ENCODE peak calls at places on chromosomes 1 and 21, in eight cellular contexts. One of them, this sample, is unnamed.

GRCh38 chr1:116934586-116935207 is 25.0 kb downstream of the PTGFRN start:
- DNase-seq in nephron progenitor cell: no peak
- DNase-seq in transverse colon: no peak
- DNase-seq in fibroblast of lung: no peak
- DNase-seq in IMR-90: no peak
- DNase-seq in GM12865: peak
- DNase-seq in choroid plexus epithelial cell: no peak
- DNase-seq in HL-60: peak
- DNase-seq in this sample: no peak

GRCh38 chr1:234727018-234727757 is 117.2 kb upstream of the IRF2BP2 start:
- DNase-seq in HL-60: no peak
- DNase-seq in fibroblast of lung: peak
- DNase-seq in GM12865: peak
- DNase-seq in choroid plexus epithelial cell: peak
- DNase-seq in transverse colon: no peak
- DNase-seq in nephron progenitor cell: no peak
- DNase-seq in IMR-90: peak
- DNase-seq in this sample: no peak

GRCh38 chr21:41090981-41091380 is 77.0 kb upstream of the BACE2 start:
- DNase-seq in HL-60: no peak
- DNase-seq in GM12865: no peak
- DNase-seq in IMR-90: no peak
- DNase-seq in choroid plexus epithelial cell: no peak
- DNase-seq in nephron progenitor cell: no peak
- DNase-seq in transverse colon: no peak
- DNase-seq in fibroblast of lung: no peak
- DNase-seq in this sample: no peak

GRCh38 chr1:160862151-160863061 is at the start of gene CD244:
- DNase-seq in IMR-90: no peak
- DNase-seq in HL-60: peak
- DNase-seq in nephron progenitor cell: no peak
- DNase-seq in GM12865: peak
- DNase-seq in transverse colon: peak
- DNase-seq in fibroblast of lung: no peak
- DNase-seq in choroid plexus epithelial cell: no peak
- DNase-seq in this sample: peak

GRCh38 chr1:198157847-198158765 is 1.3 kb downstream of the NEK7 start:
- DNase-seq in IMR-90: peak
- DNase-seq in choroid plexus epithelial cell: peak
- DNase-seq in nephron progenitor cell: peak
- DNase-seq in fibroblast of lung: peak
- DNase-seq in HL-60: no peak
- DNase-seq in GM12865: peak
- DNase-seq in transverse colon: peak
- DNase-seq in this sample: peak

GRCh38 chr1:40386311-40386778 is 12.8 kb downstream of the SMAP2 start:
- DNase-seq in transverse colon: no peak
- DNase-seq in IMR-90: no peak
- DNase-seq in GM12865: no peak
- DNase-seq in fibroblast of lung: no peak
- DNase-seq in choroid plexus epithelial cell: no peak
- DNase-seq in nephron progenitor cell: no peak
- DNase-seq in HL-60: no peak
- DNase-seq in this sample: no peak

GRCh38 chr1:71270394-71270793 is 189.6 kb upstream of the ZRANB2 start:
- DNase-seq in choroid plexus epithelial cell: no peak
- DNase-seq in nephron progenitor cell: no peak
- DNase-seq in HL-60: no peak
- DNase-seq in IMR-90: no peak
- DNase-seq in transverse colon: no peak
- DNase-seq in fibroblast of lung: no peak
- DNase-seq in GM12865: no peak
- DNase-seq in this sample: no peak

GRCh38 chr1:41891403-41891896 is 27.3 kb downstream of the HIVEP3 start:
- DNase-seq in choroid plexus epithelial cell: peak
- DNase-seq in IMR-90: peak
- DNase-seq in GM12865: peak
- DNase-seq in transverse colon: peak
- DNase-seq in nephron progenitor cell: no peak
- DNase-seq in fibroblast of lung: peak
- DNase-seq in HL-60: no peak
- DNase-seq in this sample: peak

GRCh38 chr1:32020338-32020737 is 6.7 kb downstream of the KHDRBS1 start:
- DNase-seq in fibroblast of lung: no peak
- DNase-seq in choroid plexus epithelial cell: no peak
- DNase-seq in nephron progenitor cell: no peak
- DNase-seq in GM12865: no peak
- DNase-seq in HL-60: no peak
- DNase-seq in IMR-90: no peak
- DNase-seq in transverse colon: no peak
- DNase-seq in this sample: no peak

GRCh38 chr21:45880097-45881068 is 101.2 kb upstream of the COL6A1 start:
- DNase-seq in nephron progenitor cell: peak
- DNase-seq in GM12865: peak
- DNase-seq in transverse colon: peak
- DNase-seq in HL-60: no peak
- DNase-seq in choroid plexus epithelial cell: peak
- DNase-seq in IMR-90: peak
- DNase-seq in fibroblast of lung: peak
- DNase-seq in this sample: peak

GRCh38 chr1:64543831-64544230 is 73.9 kb downstream of the CACHD1 start:
- DNase-seq in HL-60: no peak
- DNase-seq in transverse colon: no peak
- DNase-seq in GM12865: no peak
- DNase-seq in nephron progenitor cell: no peak
- DNase-seq in choroid plexus epithelial cell: no peak
- DNase-seq in fibroblast of lung: peak
- DNase-seq in IMR-90: no peak
- DNase-seq in this sample: no peak

GRCh38 chr1:218284377-218284916 is 646 bp upstream of the RRP15 start:
- DNase-seq in choroid plexus epithelial cell: no peak
- DNase-seq in HL-60: no peak
- DNase-seq in transverse colon: no peak
- DNase-seq in IMR-90: no peak
- DNase-seq in fibroblast of lung: no peak
- DNase-seq in GM12865: no peak
- DNase-seq in nephron progenitor cell: peak
- DNase-seq in this sample: no peak

GRCh38 chr1:218281285-218281684 is 3.8 kb upstream of the RRP15 start:
- DNase-seq in IMR-90: no peak
- DNase-seq in transverse colon: no peak
- DNase-seq in GM12865: peak
- DNase-seq in choroid plexus epithelial cell: no peak
- DNase-seq in fibroblast of lung: no peak
- DNase-seq in nephron progenitor cell: no peak
- DNase-seq in HL-60: no peak
- DNase-seq in this sample: no peak

GRCh38 chr1:218284917-218285635 is at the start of gene RRP15:
- DNase-seq in transverse colon: peak
- DNase-seq in HL-60: peak
- DNase-seq in fibroblast of lung: peak
- DNase-seq in choroid plexus epithelial cell: peak
- DNase-seq in IMR-90: peak
- DNase-seq in GM12865: peak
- DNase-seq in nephron progenitor cell: peak
- DNase-seq in this sample: peak
- TF ChIP-seq CTCF in transverse colon: no peak
- TF ChIP-seq CTCF in HL-60: no peak
- TF ChIP-seq CTCF in fibroblast of lung: no peak
- TF ChIP-seq CTCF in choroid plexus epithelial cell: no peak
- TF ChIP-seq CTCF in IMR-90: no peak
- TF ChIP-seq CTCF in GM12865: no peak
- TF ChIP-seq CTCF in nephron progenitor cell: no peak
- TF ChIP-seq CTCF in this sample: no peak

DNA sequence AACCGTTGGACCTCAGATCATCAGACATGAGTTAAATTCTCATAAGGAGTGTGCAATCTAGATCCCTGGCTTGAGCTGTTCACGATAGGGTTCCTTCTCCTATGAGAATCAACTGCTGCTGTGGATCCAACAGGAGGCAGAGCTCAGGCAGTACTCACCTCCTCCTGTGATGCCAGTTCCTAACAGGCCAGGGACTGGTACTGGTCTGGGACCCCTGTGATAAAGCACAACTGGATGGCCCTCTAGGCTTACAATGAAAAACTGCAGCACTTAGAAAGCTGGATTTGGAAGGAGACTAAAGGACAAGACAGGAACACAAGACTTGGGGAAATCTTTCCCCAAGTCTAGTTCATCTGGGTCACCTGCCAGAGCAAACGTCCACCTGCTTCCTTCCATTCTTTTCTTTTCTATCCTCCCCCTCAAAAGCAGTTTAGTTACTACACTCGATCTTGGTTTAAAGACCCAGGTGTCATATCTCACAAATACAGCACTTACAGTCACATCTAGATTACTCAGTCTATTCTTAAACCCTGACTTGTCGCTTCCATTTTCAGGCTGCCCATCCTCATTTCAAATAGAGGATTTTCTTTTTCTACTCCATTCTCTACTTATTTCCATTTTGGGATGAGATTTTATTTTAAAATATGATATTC is 59.8 kb downstream of the PTPN14 start:
- DNase-seq in IMR-90: no peak
- DNase-seq in HL-60: no peak
- DNase-seq in nephron progenitor cell: no peak
- DNase-seq in choroid plexus epithelial cell: no peak
- DNase-seq in transverse colon: no peak
- DNase-seq in fibroblast of lung: no peak
- DNase-seq in GM12865: peak
- DNase-seq in this sample: no peak
- TF ChIP-seq CTCF in IMR-90: no peak
- TF ChIP-seq CTCF in HL-60: no peak
- TF ChIP-seq CTCF in nephron progenitor cell: no peak
- TF ChIP-seq CTCF in choroid plexus epithelial cell: no peak
- TF ChIP-seq CTCF in transverse colon: no peak
- TF ChIP-seq CTCF in fibroblast of lung: no peak
- TF ChIP-seq CTCF in GM12865: no peak
- TF ChIP-seq CTCF in this sample: no peak

GRCh38 chr21:33292724-33293123 is 26.6 kb downstream of the IL10RB start:
- DNase-seq in transverse colon: no peak
- DNase-seq in HL-60: no peak
- DNase-seq in IMR-90: no peak
- DNase-seq in fibroblast of lung: no peak
- DNase-seq in GM12865: no peak
- DNase-seq in choroid plexus epithelial cell: no peak
- DNase-seq in nephron progenitor cell: no peak
- DNase-seq in this sample: no peak
- TF ChIP-seq CTCF in transverse colon: no peak
- TF ChIP-seq CTCF in HL-60: no peak
- TF ChIP-seq CTCF in IMR-90: no peak
- TF ChIP-seq CTCF in fibroblast of lung: no peak
- TF ChIP-seq CTCF in GM12865: no peak
- TF ChIP-seq CTCF in choroid plexus epithelial cell: no peak
- TF ChIP-seq CTCF in nephron progenitor cell: no peak
- TF ChIP-seq CTCF in this sample: no peak

DNA sequence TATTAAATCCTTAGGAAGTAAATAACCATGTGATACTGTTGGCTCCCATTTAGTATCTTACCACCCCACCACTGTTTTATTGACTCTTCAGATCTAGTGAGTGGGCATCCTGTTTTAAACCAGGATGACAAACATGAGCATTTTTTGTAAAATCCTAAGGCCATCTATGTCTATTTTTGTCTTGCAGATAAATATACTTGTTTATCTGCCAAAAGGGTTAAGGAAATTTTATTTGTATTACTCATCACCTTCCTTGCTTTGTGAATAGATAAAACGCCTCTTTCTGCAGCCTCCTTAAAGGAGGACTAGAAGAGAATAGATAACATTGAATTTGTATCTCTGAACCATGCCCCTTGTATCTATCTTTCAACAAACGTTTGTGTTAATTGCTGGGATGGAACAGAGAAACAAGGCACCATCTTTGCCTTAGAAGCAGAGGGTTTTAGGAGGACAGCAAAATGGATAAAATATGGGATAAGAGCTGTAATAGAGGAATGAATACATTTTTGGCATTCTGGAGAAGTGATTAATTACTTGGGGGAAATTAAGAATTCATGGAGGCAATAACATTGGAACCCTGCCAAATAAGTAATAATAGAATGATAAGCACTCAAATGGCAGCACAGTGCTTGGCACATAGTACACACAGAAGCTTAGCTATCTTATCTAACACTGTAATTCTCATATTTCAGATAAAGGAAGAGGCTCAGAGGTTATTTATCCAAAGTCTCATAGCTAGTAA is 14.7 kb downstream of the YTHDF2 start:
- DNase-seq in IMR-90: peak
- DNase-seq in HL-60: no peak
- DNase-seq in nephron progenitor cell: no peak
- DNase-seq in transverse colon: no peak
- DNase-seq in choroid plexus epithelial cell: peak
- DNase-seq in GM12865: no peak
- DNase-seq in fibroblast of lung: peak
- DNase-seq in this sample: no peak
- TF ChIP-seq CTCF in IMR-90: no peak
- TF ChIP-seq CTCF in HL-60: no peak
- TF ChIP-seq CTCF in nephron progenitor cell: no peak
- TF ChIP-seq CTCF in transverse colon: no peak
- TF ChIP-seq CTCF in choroid plexus epithelial cell: no peak
- TF ChIP-seq CTCF in GM12865: no peak
- TF ChIP-seq CTCF in fibroblast of lung: no peak
- TF ChIP-seq CTCF in this sample: no peak

DNA sequence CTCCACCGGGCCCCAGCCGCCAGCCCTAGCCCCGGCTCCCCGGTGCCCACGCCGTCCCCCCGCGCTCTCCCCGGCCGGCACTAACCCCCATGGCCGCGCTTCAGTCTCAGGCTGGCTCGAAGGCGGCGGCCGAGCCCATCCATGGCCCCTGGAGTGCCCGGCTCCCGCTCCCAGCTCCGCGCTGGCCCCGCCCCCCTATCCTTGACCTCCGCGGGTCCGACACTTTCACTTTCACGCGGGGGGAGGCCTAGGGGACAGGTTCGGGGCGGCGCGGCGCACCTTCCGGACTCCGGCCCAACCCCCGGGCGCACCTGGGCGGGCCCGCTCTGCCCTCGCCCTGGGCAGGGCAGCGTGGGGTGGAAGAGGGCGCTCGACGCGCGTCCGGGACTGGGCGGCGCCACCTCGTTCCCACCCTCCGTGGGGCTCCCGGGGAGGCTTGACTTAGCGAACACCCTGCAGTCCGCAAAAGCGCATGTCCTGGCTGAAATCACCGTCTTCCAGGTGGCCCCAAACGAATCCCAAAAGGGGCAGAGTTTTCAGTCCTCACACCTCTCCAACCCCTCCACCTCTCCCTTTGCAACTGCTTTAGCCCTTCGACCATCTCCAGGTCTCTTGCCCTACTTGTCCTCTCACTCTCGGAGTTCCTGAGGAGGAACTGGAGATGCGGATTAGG is 3.9 kb upstream of the DENND2D start:
- DNase-seq in fibroblast of lung: no peak
- DNase-seq in choroid plexus epithelial cell: no peak
- DNase-seq in nephron progenitor cell: peak
- DNase-seq in HL-60: no peak
- DNase-seq in transverse colon: peak
- DNase-seq in GM12865: peak
- DNase-seq in IMR-90: no peak
- DNase-seq in this sample: peak
- TF ChIP-seq CTCF in fibroblast of lung: no peak
- TF ChIP-seq CTCF in choroid plexus epithelial cell: no peak
- TF ChIP-seq CTCF in nephron progenitor cell: no peak
- TF ChIP-seq CTCF in HL-60: no peak
- TF ChIP-seq CTCF in transverse colon: no peak
- TF ChIP-seq CTCF in GM12865: no peak
- TF ChIP-seq CTCF in IMR-90: no peak
- TF ChIP-seq CTCF in this sample: no peak